ENCODE peak calls at places on chromosomes 2 and 18, in nine cellular contexts. One of them, this sample, is unnamed.
A peak's percentile ranks its signal among the peaks of the same experiment; 100 is the strongest.

GRCh38 chr2:46296216-46296839 is 879 bp upstream of the EPAS1 start:
- DNase-seq in choroid plexus epithelial cell: no peak
- DNase-seq in cardiac fibroblast: no peak
- DNase-seq in GM12865: no peak
- DNase-seq in neural crest cell: no peak
- DNase-seq in astrocyte of the cerebellum: no peak
- DNase-seq in lower leg skin: peak; percentile 73
- DNase-seq in psoas muscle: peak; percentile 76
- DNase-seq in progenitor cell of endocrine pancreas: no peak
- DNase-seq in this sample: peak; percentile 38

GRCh38 chr2:103249462-103249861 is 487.6 kb downstream of the TMEM182 start:
- DNase-seq in choroid plexus epithelial cell: no peak
- DNase-seq in psoas muscle: no peak
- DNase-seq in neural crest cell: no peak
- DNase-seq in astrocyte of the cerebellum: no peak
- DNase-seq in GM12865: no peak
- DNase-seq in cardiac fibroblast: no peak
- DNase-seq in lower leg skin: no peak
- DNase-seq in progenitor cell of endocrine pancreas: no peak
- DNase-seq in this sample: no peak

GRCh38 chr18:31061945-31062344 is 19.4 kb upstream of the DSC3 start:
- DNase-seq in cardiac fibroblast: no peak
- DNase-seq in psoas muscle: no peak
- DNase-seq in progenitor cell of endocrine pancreas: no peak
- DNase-seq in lower leg skin: no peak
- DNase-seq in neural crest cell: no peak
- DNase-seq in choroid plexus epithelial cell: peak; percentile 14
- DNase-seq in GM12865: peak; percentile 79
- DNase-seq in astrocyte of the cerebellum: peak; percentile 13
- DNase-seq in this sample: no peak

GRCh38 chr18:8812631-8813030 is 107.3 kb downstream of the MTCL1 start:
- DNase-seq in lower leg skin: no peak
- DNase-seq in choroid plexus epithelial cell: no peak
- DNase-seq in progenitor cell of endocrine pancreas: no peak
- DNase-seq in cardiac fibroblast: no peak
- DNase-seq in psoas muscle: no peak
- DNase-seq in astrocyte of the cerebellum: no peak
- DNase-seq in neural crest cell: no peak
- DNase-seq in GM12865: no peak
- DNase-seq in this sample: no peak

GRCh38 chr2:127175406-127175805 is 44.7 kb downstream of the CYP27C1 start:
- DNase-seq in astrocyte of the cerebellum: no peak
- DNase-seq in progenitor cell of endocrine pancreas: no peak
- DNase-seq in GM12865: no peak
- DNase-seq in lower leg skin: peak; percentile 71
- DNase-seq in psoas muscle: peak; percentile 79
- DNase-seq in cardiac fibroblast: no peak
- DNase-seq in neural crest cell: no peak
- DNase-seq in choroid plexus epithelial cell: peak; percentile 20
- DNase-seq in this sample: no peak

GRCh38 chr2:62137431-62137830 is 58.5 kb upstream of the B3GNT2 start:
- DNase-seq in neural crest cell: no peak
- DNase-seq in cardiac fibroblast: peak; percentile 17
- DNase-seq in GM12865: no peak
- DNase-seq in astrocyte of the cerebellum: no peak
- DNase-seq in psoas muscle: no peak
- DNase-seq in progenitor cell of endocrine pancreas: no peak
- DNase-seq in choroid plexus epithelial cell: peak; percentile 19
- DNase-seq in lower leg skin: no peak
- DNase-seq in this sample: no peak

GRCh38 chr2:15999592-16000469 is 59.5 kb downstream of the MYCN start:
- DNase-seq in progenitor cell of endocrine pancreas: no peak
- DNase-seq in astrocyte of the cerebellum: no peak
- DNase-seq in choroid plexus epithelial cell: no peak
- DNase-seq in neural crest cell: no peak
- DNase-seq in lower leg skin: no peak
- DNase-seq in cardiac fibroblast: no peak
- DNase-seq in psoas muscle: no peak
- DNase-seq in GM12865: no peak
- DNase-seq in this sample: no peak

GRCh38 chr2:219486424-219486959 is 12.2 kb upstream of the GMPPA start:
- DNase-seq in neural crest cell: no peak
- DNase-seq in cardiac fibroblast: no peak
- DNase-seq in astrocyte of the cerebellum: no peak
- DNase-seq in psoas muscle: no peak
- DNase-seq in lower leg skin: no peak
- DNase-seq in GM12865: no peak
- DNase-seq in progenitor cell of endocrine pancreas: no peak
- DNase-seq in choroid plexus epithelial cell: no peak
- DNase-seq in this sample: no peak

GRCh38 chr18:76274470-76275289 is 220.4 kb downstream of the ZNF516 start:
- DNase-seq in astrocyte of the cerebellum: no peak
- DNase-seq in GM12865: peak; percentile 18
- DNase-seq in progenitor cell of endocrine pancreas: no peak
- DNase-seq in lower leg skin: no peak
- DNase-seq in neural crest cell: peak; percentile 41
- DNase-seq in choroid plexus epithelial cell: no peak
- DNase-seq in psoas muscle: no peak
- DNase-seq in cardiac fibroblast: no peak
- DNase-seq in this sample: no peak

GRCh38 chr2:108219688-108220087 is 20.1 kb upstream of the SULT1C3 start:
- DNase-seq in lower leg skin: no peak
- DNase-seq in psoas muscle: no peak
- DNase-seq in neural crest cell: no peak
- DNase-seq in cardiac fibroblast: no peak
- DNase-seq in choroid plexus epithelial cell: no peak
- DNase-seq in progenitor cell of endocrine pancreas: no peak
- DNase-seq in GM12865: no peak
- DNase-seq in astrocyte of the cerebellum: no peak
- DNase-seq in this sample: no peak

GRCh38 chr2:108212671-108213070 is 27.1 kb upstream of the SULT1C3 start:
- DNase-seq in neural crest cell: no peak
- DNase-seq in choroid plexus epithelial cell: no peak
- DNase-seq in psoas muscle: no peak
- DNase-seq in lower leg skin: no peak
- DNase-seq in astrocyte of the cerebellum: no peak
- DNase-seq in progenitor cell of endocrine pancreas: no peak
- DNase-seq in GM12865: no peak
- DNase-seq in cardiac fibroblast: no peak
- DNase-seq in this sample: no peak

GRCh38 chr2:108217211-108217610 is 22.6 kb upstream of the SULT1C3 start:
- DNase-seq in lower leg skin: no peak
- DNase-seq in GM12865: no peak
- DNase-seq in neural crest cell: no peak
- DNase-seq in psoas muscle: no peak
- DNase-seq in progenitor cell of endocrine pancreas: no peak
- DNase-seq in choroid plexus epithelial cell: peak; percentile 23
- DNase-seq in cardiac fibroblast: no peak
- DNase-seq in astrocyte of the cerebellum: no peak
- DNase-seq in this sample: no peak

GRCh38 chr2:108220191-108220590 is 19.6 kb upstream of the SULT1C3 start:
- DNase-seq in choroid plexus epithelial cell: no peak
- DNase-seq in progenitor cell of endocrine pancreas: no peak
- DNase-seq in cardiac fibroblast: no peak
- DNase-seq in lower leg skin: no peak
- DNase-seq in GM12865: no peak
- DNase-seq in astrocyte of the cerebellum: no peak
- DNase-seq in neural crest cell: no peak
- DNase-seq in psoas muscle: no peak
- DNase-seq in this sample: no peak

DNA sequence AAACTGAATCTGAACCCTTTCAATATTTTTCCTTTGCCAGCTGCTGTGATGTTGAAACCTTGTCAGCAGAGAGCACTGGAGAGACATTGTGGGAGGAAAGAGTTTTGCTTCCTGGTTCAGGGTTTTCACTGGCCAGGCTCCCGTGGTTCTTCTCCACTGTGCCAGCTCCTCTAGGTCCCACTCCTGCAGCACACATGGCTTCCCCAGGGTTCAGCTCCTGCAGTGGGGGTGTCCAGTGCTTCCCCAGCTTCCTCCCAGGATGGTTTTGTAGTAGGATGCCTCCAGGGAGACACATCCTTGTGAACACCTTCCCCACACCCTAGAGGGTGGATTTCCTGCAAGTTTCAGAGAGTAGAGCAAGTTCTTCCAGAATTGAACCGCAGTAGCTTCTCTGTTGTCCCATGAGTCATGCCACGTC is 24.0 kb upstream of the SULT1C3 start:
- DNase-seq in lower leg skin: no peak
- DNase-seq in choroid plexus epithelial cell: peak; percentile 83
- DNase-seq in psoas muscle: no peak
- DNase-seq in GM12865: no peak
- DNase-seq in neural crest cell: no peak
- DNase-seq in astrocyte of the cerebellum: peak; percentile 12
- DNase-seq in progenitor cell of endocrine pancreas: no peak
- DNase-seq in cardiac fibroblast: peak; percentile 8
- DNase-seq in this sample: no peak
- TF ChIP-seq CTCF in lower leg skin: no peak
- TF ChIP-seq CTCF in choroid plexus epithelial cell: peak; percentile 82
- TF ChIP-seq CTCF in psoas muscle: peak; percentile 14
- TF ChIP-seq CTCF in GM12865: peak; percentile 19
- TF ChIP-seq CTCF in neural crest cell: no peak
- TF ChIP-seq CTCF in astrocyte of the cerebellum: peak; percentile 64
- TF ChIP-seq CTCF in progenitor cell of endocrine pancreas: peak; percentile 19
- TF ChIP-seq CTCF in cardiac fibroblast: peak; percentile 40
- TF ChIP-seq CTCF in this sample: peak; percentile 40

GRCh38 chr2:99619211-99619610 is 129.4 kb upstream of the REV1 start:
- DNase-seq in GM12865: no peak
- DNase-seq in neural crest cell: no peak
- DNase-seq in astrocyte of the cerebellum: no peak
- DNase-seq in cardiac fibroblast: no peak
- DNase-seq in lower leg skin: no peak
- DNase-seq in psoas muscle: no peak
- DNase-seq in progenitor cell of endocrine pancreas: no peak
- DNase-seq in choroid plexus epithelial cell: no peak
- DNase-seq in this sample: no peak
- TF ChIP-seq CTCF in GM12865: no peak
- TF ChIP-seq CTCF in neural crest cell: no peak
- TF ChIP-seq CTCF in astrocyte of the cerebellum: no peak
- TF ChIP-seq CTCF in cardiac fibroblast: no peak
- TF ChIP-seq CTCF in lower leg skin: no peak
- TF ChIP-seq CTCF in psoas muscle: no peak
- TF ChIP-seq CTCF in progenitor cell of endocrine pancreas: no peak
- TF ChIP-seq CTCF in choroid plexus epithelial cell: no peak
- TF ChIP-seq CTCF in this sample: no peak

DNA sequence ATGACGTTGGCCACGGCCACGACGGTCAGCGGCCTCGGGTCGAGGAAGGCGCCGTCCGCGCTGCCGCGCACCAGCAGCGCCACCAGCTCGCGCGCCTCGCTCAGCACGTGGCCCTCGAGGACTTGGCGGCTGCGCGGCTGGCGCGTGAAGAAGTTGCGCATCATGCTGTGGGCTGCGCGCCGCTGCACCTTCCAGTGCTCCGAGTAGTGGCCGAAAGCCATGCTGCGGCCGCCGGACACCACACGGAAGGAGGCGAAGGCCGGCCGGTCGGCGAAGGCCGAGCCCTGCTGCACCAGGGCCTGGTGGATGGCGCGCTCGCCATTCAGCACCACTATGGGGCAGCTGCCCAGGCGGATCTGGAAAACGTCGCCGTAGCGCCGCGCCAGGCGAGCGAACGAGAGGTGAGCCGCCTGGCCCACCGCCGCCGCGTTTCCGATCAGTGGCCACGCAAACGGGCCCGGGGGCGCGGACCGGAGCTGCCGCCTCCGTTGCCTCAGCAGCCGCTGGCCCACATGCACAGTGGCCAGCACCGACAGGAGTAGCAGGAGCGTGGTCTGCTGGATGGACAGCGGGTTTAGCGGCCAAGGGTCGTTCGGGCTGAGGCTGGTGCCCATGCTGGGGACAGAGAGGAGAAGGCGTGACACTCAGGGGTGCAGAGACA is 1.0 kb downstream of the CYP1B1 start:
- DNase-seq in lower leg skin: no peak
- DNase-seq in choroid plexus epithelial cell: peak; percentile 71
- DNase-seq in psoas muscle: peak; percentile 59
- DNase-seq in neural crest cell: peak; percentile 12
- DNase-seq in astrocyte of the cerebellum: no peak
- DNase-seq in cardiac fibroblast: peak; percentile 54
- DNase-seq in GM12865: no peak
- DNase-seq in progenitor cell of endocrine pancreas: peak; percentile 33
- DNase-seq in this sample: peak; percentile 25
- TF ChIP-seq CTCF in lower leg skin: no peak
- TF ChIP-seq CTCF in choroid plexus epithelial cell: no peak
- TF ChIP-seq CTCF in psoas muscle: no peak
- TF ChIP-seq CTCF in neural crest cell: peak; percentile 15
- TF ChIP-seq CTCF in astrocyte of the cerebellum: no peak
- TF ChIP-seq CTCF in cardiac fibroblast: no peak
- TF ChIP-seq CTCF in GM12865: no peak
- TF ChIP-seq CTCF in progenitor cell of endocrine pancreas: no peak
- TF ChIP-seq CTCF in this sample: no peak

GRCh38 chr18:51149605-51150429 is 47.7 kb downstream of the MEX3C start:
- DNase-seq in psoas muscle: no peak
- DNase-seq in lower leg skin: no peak
- DNase-seq in GM12865: no peak
- DNase-seq in progenitor cell of endocrine pancreas: no peak
- DNase-seq in astrocyte of the cerebellum: peak; percentile 40
- DNase-seq in choroid plexus epithelial cell: peak; percentile 93
- DNase-seq in cardiac fibroblast: peak; percentile 53
- DNase-seq in neural crest cell: no peak
- DNase-seq in this sample: no peak

GRCh38 chr18:51153659-51154371 is 43.7 kb downstream of the MEX3C start:
- DNase-seq in GM12865: peak; percentile 90
- DNase-seq in psoas muscle: peak; percentile 59
- DNase-seq in neural crest cell: no peak
- DNase-seq in cardiac fibroblast: no peak
- DNase-seq in lower leg skin: no peak
- DNase-seq in progenitor cell of endocrine pancreas: no peak
- DNase-seq in choroid plexus epithelial cell: no peak
- DNase-seq in astrocyte of the cerebellum: no peak
- DNase-seq in this sample: peak; percentile 72

GRCh38 chr18:51150430-51150746 is 47.1 kb downstream of the MEX3C start:
- DNase-seq in lower leg skin: no peak
- DNase-seq in progenitor cell of endocrine pancreas: no peak
- DNase-seq in cardiac fibroblast: no peak
- DNase-seq in GM12865: no peak
- DNase-seq in choroid plexus epithelial cell: no peak
- DNase-seq in neural crest cell: no peak
- DNase-seq in astrocyte of the cerebellum: no peak
- DNase-seq in psoas muscle: no peak
- DNase-seq in this sample: no peak

GRCh38 chr18:51151185-51151567 is 46.3 kb downstream of the MEX3C start:
- DNase-seq in astrocyte of the cerebellum: no peak
- DNase-seq in psoas muscle: no peak
- DNase-seq in neural crest cell: no peak
- DNase-seq in GM12865: no peak
- DNase-seq in choroid plexus epithelial cell: no peak
- DNase-seq in progenitor cell of endocrine pancreas: no peak
- DNase-seq in cardiac fibroblast: no peak
- DNase-seq in lower leg skin: no peak
- DNase-seq in this sample: no peak

GRCh38 chr18:51151568-51152511 is 45.6 kb downstream of the MEX3C start:
- DNase-seq in choroid plexus epithelial cell: no peak
- DNase-seq in neural crest cell: no peak
- DNase-seq in progenitor cell of endocrine pancreas: no peak
- DNase-seq in psoas muscle: no peak
- DNase-seq in lower leg skin: no peak
- DNase-seq in cardiac fibroblast: no peak
- DNase-seq in astrocyte of the cerebellum: no peak
- DNase-seq in GM12865: peak; percentile 77
- DNase-seq in this sample: peak; percentile 70
- TF ChIP-seq CTCF in choroid plexus epithelial cell: no peak
- TF ChIP-seq CTCF in neural crest cell: no peak
- TF ChIP-seq CTCF in progenitor cell of endocrine pancreas: no peak
- TF ChIP-seq CTCF in psoas muscle: no peak
- TF ChIP-seq CTCF in lower leg skin: no peak
- TF ChIP-seq CTCF in cardiac fibroblast: no peak
- TF ChIP-seq CTCF in astrocyte of the cerebellum: no peak
- TF ChIP-seq CTCF in GM12865: peak; percentile 39
- TF ChIP-seq CTCF in this sample: peak; percentile 30

GRCh38 chr2:42947809-42948595 is 155.6 kb upstream of the HAAO start:
- DNase-seq in choroid plexus epithelial cell: no peak
- DNase-seq in astrocyte of the cerebellum: no peak
- DNase-seq in progenitor cell of endocrine pancreas: no peak
- DNase-seq in lower leg skin: no peak
- DNase-seq in cardiac fibroblast: no peak
- DNase-seq in psoas muscle: peak; percentile 4
- DNase-seq in GM12865: no peak
- DNase-seq in neural crest cell: no peak
- DNase-seq in this sample: no peak
- TF ChIP-seq CTCF in choroid plexus epithelial cell: no peak
- TF ChIP-seq CTCF in astrocyte of the cerebellum: no peak
- TF ChIP-seq CTCF in progenitor cell of endocrine pancreas: no peak
- TF ChIP-seq CTCF in lower leg skin: no peak
- TF ChIP-seq CTCF in cardiac fibroblast: no peak
- TF ChIP-seq CTCF in psoas muscle: no peak
- TF ChIP-seq CTCF in GM12865: no peak
- TF ChIP-seq CTCF in neural crest cell: no peak
- TF ChIP-seq CTCF in this sample: no peak